ENCODE peak calls at places on chromosomes 13 and 19, in five cellular contexts. U, C, S, X and F are unnamed samples.

GRCh38 chr13:19860884-19861655 is 2.4 kb downstream of the ZMYM5 start:
- DNase-seq in U (peak), C (no peak), S (no peak), X (peak), F (no peak)

GRCh38 chr19:47542030-47542475 is 27.2 kb upstream of the NAPA start:
- DNase-seq in U (peak), C (no peak), S (no peak), X (peak), F (no peak)

GRCh38 chr13:31485183-31485582 is 254.1 kb upstream of the RXFP2 start:
- DNase-seq in U (peak), C (no peak), S (no peak), X (peak), F (no peak)

GRCh38 chr13:63631006-63631405 is 2215.4 kb upstream of the PCDH20 start:
- DNase-seq in U (no peak), C (no peak), S (no peak), X (peak), F (no peak)

GRCh38 chr19:16066611-16067104 is 9.6 kb upstream of the TPM4 start:
- DNase-seq in U (peak), C (no peak), S (no peak), X (peak), F (no peak)

GRCh38 chr13:30159446-30159839 is 147.9 kb downstream of the KATNAL1 start:
- DNase-seq in U (peak), C (no peak), S (no peak), X (peak), F (no peak)

GRCh38 chr19:9958451-9958850 is 22.1 kb upstream of the OLFM2 start:
- DNase-seq in U (peak), C (no peak), S (no peak), X (no peak), F (peak)

GRCh38 chr19:39845621-39846175 is 481 bp downstream of the FBL start:
- DNase-seq in U (peak), C (peak), S (no peak), X (no peak), F (no peak)

GRCh38 chr13:99086869-99087129 is 108.9 kb upstream of the DOCK9 start:
- DNase-seq in U (no peak), C (peak), S (no peak), X (no peak), F (no peak)

GRCh38 chr19:13007292-13008045 is 12.2 kb downstream of the NFIX start:
- DNase-seq in U (no peak), C (no peak), S (no peak), X (no peak), F (no peak)

GRCh38 chr13:95188128-95188527 is 113.1 kb downstream of the ABCC4 start:
- DNase-seq in U (peak), C (no peak), S (no peak), X (no peak), F (no peak)

GRCh38 chr13:73272831-73273230 is 214.0 kb downstream of the KLF5 start:
- DNase-seq in U (no peak), C (no peak), S (no peak), X (no peak), F (no peak)

GRCh38 chr13:97193577-97193976 is 28.6 kb upstream of the MBNL2 start:
- DNase-seq in U (no peak), C (no peak), S (no peak), X (no peak), F (no peak)

GRCh38 chr19:383922-384800 is 24.8 kb downstream of the C2CD4C start:
- DNase-seq in U (peak), C (no peak), S (no peak), X (no peak), F (no peak)

GRCh38 chr19:46478356-46478986 is 7.1 kb upstream of the PNMA8A start:
- DNase-seq in U (peak), C (peak), S (peak), X (no peak), F (no peak)

GRCh38 chr13:77507931-77508776 is 27.4 kb upstream of the SCEL start:
- DNase-seq in U (peak), C (no peak), S (no peak), X (peak), F (no peak)

GRCh38 chr13:59483441-59484116 is 680.1 kb downstream of the DIAPH3 start:
- DNase-seq in U (peak), C (no peak), S (no peak), X (no peak), F (no peak)

GRCh38 chr19:18204394-18205179 is 745 bp upstream of the RAB3A start:
- DNase-seq in U (no peak), C (peak), S (no peak), X (no peak), F (no peak)

GRCh38 chr19:17757125-17757524 is 5.8 kb downstream of the FCHO1 start:
- DNase-seq in U (peak), C (peak), S (peak), X (peak), F (no peak)

GRCh38 chr13:73057284-73058025 is 1.4 kb upstream of the KLF5 start:
- DNase-seq in U (no peak), C (no peak), S (no peak), X (no peak), F (no peak)

GRCh38 chr13:24202215-24202614 is 41.7 kb downstream of the SPATA13 start:
- DNase-seq in U (no peak), C (no peak), S (no peak), X (no peak), F (no peak)

GRCh38 chr19:47494729-47495128 is 10.7 kb upstream of the KPTN start:
- DNase-seq in U (no peak), C (peak), S (no peak), X (no peak), F (no peak)

GRCh38 chr13:29707876-29708543 is 112.5 kb upstream of the SLC7A1 start:
- DNase-seq in U (peak), C (peak), S (no peak), X (peak), F (peak)

GRCh38 chr19:46954502-46955004 is 65.1 kb upstream of the NPAS1 start:
- DNase-seq in U (no peak), C (no peak), S (no peak), X (no peak), F (no peak)

GRCh38 chr19:45446295-45446694 is 21.5 kb upstream of the FOSB start:
- DNase-seq in U (peak), C (peak), S (no peak), X (peak), F (no peak)

GRCh38 chr19:55437410-55437809 is 5.7 kb downstream of the SHISA7 start:
- DNase-seq in U (peak), C (no peak), S (peak), X (peak), F (no peak)

GRCh38 chr19:35279985-35280821 is 2.1 kb upstream of the HAMP start:
- DNase-seq in U (no peak), C (no peak), S (no peak), X (no peak), F (no peak)

GRCh38 chr13:24622481-24622880 is 57.7 kb upstream of the ATP12A start:
- DNase-seq in U (no peak), C (no peak), S (no peak), X (no peak), F (no peak)

GRCh38 chr19:30302076-30302475 is 70.1 kb upstream of the ZNF536 start:
- DNase-seq in U (no peak), C (no peak), S (no peak), X (no peak), F (no peak)

GRCh38 chr19:1223018-1223855 is 14.6 kb downstream of the CBARP start:
- DNase-seq in U (peak), C (no peak), S (no peak), X (peak), F (no peak)

GRCh38 chr13:98103942-98104880 is 38.7 kb upstream of the FARP1 start:
- DNase-seq in U (no peak), C (no peak), S (no peak), X (no peak), F (no peak)

GRCh38 chr13:97328222-97328790 is 105.7 kb upstream of the RAP2A start:
- DNase-seq in U (peak), C (no peak), S (no peak), X (peak), F (no peak)

GRCh38 chr13:24822640-24823039 is 58.7 kb downstream of the RNF17 start:
- DNase-seq in U (no peak), C (no peak), S (no peak), X (no peak), F (no peak)

GRCh38 chr19:54207908-54208783 is 7.5 kb downstream of the RPS9 start:
- DNase-seq in U (peak), C (no peak), S (peak), X (peak), F (no peak)

GRCh38 chr19:961866-962620 is 22.1 kb upstream of the WDR18 start:
- DNase-seq in U (no peak), C (no peak), S (no peak), X (no peak), F (no peak)

GRCh38 chr13:112849500-112849899 is 119.5 kb upstream of the MCF2L start:
- DNase-seq in U (no peak), C (peak), S (no peak), X (no peak), F (no peak)

GRCh38 chr13:30179547-30180256 is 127.6 kb downstream of the KATNAL1 start:
- DNase-seq in U (no peak), C (peak), S (no peak), X (no peak), F (no peak)

GRCh38 chr13:39415403-39415802 is 187.6 kb downstream of the LHFPL6 start:
- DNase-seq in U (peak), C (peak), S (peak), X (no peak), F (no peak)